ENCODE peak calls at places on chromosomes 11 and 22, in five cellular contexts. V is ovary, Q is IMR-90, B is upper lobe of right lung, T is tibial nerve. A is an unnamed sample.

GRCh38 chr22:47027766-47028165 is 265.3 kb downstream of the TBC1D22A start:
- DNase-seq in V (peak; percentile 13), Q (no peak), B (peak; percentile 51), T (no peak), A (no peak)

GRCh38 chr11:75476716-75477613 is 44.0 kb upstream of the KLHL35 start:
- DNase-seq in Q (no peak), B (no peak), V (no peak), T (no peak), A (no peak)

GRCh38 chr11:86291466-86292262 is 10.4 kb upstream of the HIKESHI start:
- DNase-seq in V (no peak), Q (peak; percentile 55), T (no peak), B (no peak), A (peak; percentile 57)

GRCh38 chr11:129230006-129230405 is 37.9 kb upstream of the ARHGAP32 start:
- DNase-seq in B (no peak), Q (peak; percentile 12), V (no peak), T (no peak), A (no peak)

GRCh38 chr22:21449531-21450319 is 17.5 kb upstream of the TMEM191C start:
- DNase-seq in V (peak; percentile 30), B (peak; percentile 59), T (peak; percentile 9), Q (peak; percentile 13), A (peak; percentile 14)

GRCh38 chr11:10457901-10458300 is 2.8 kb downstream of the AMPD3 start:
- DNase-seq in B (no peak), V (no peak), Q (no peak), T (no peak), A (no peak)

GRCh38 chr11:57359896-57360690 is 20.9 kb downstream of the PRG3 start:
- DNase-seq in V (no peak), Q (no peak), T (no peak), B (peak; percentile 11), A (no peak)

GRCh38 chr11:9803685-9804413 is 140.0 kb downstream of the SWAP70 start:
- DNase-seq in B (no peak), T (no peak), V (no peak), Q (peak; percentile 66), A (no peak)

GRCh38 chr11:17846852-17847453 is 112.4 kb downstream of the KCNC1 start:
- DNase-seq in B (no peak), T (no peak), V (no peak), Q (peak; percentile 73), A (no peak)

GRCh38 chr11:121134758-121135312 is 33.8 kb downstream of the TECTA start:
- DNase-seq in V (no peak), B (no peak), T (no peak), Q (no peak), A (no peak)

GRCh38 chr11:3021125-3021524 is 29.0 kb upstream of the NAP1L4 start:
- DNase-seq in V (no peak), Q (peak; percentile 16), B (no peak), T (no peak), A (peak; percentile 44)

GRCh38 chr22:29842740-29843139 is 4.7 kb upstream of the ASCC2 start:
- DNase-seq in V (no peak), Q (peak; percentile 91), T (no peak), B (no peak), A (no peak)

GRCh38 chr11:67347964-67348749 is 5.2 kb downstream of the POLD4 start:
- DNase-seq in V (no peak), Q (peak; percentile 73), T (no peak), B (no peak), A (no peak)
- H3K4me1 ChIP-seq in V (peaks cover 9% of the 10 kb centered on the region), Q (peaks cover 9% of the 10 kb centered on the region), T (peaks cover 28% of the 10 kb centered on the region), B (peaks cover 42% of the 10 kb centered on the region), A (peaks cover 13% of the 10 kb centered on the region)

GRCh38 chr11:68471360-68472340 is 11.1 kb downstream of the PPP6R3 start:
- DNase-seq in Q (peak; percentile 29), V (no peak), T (no peak), B (no peak), A (no peak)

GRCh38 chr11:68469122-68469521 is 8.6 kb downstream of the PPP6R3 start:
- DNase-seq in B (no peak), Q (peak; percentile 50), V (no peak), T (no peak), A (no peak)

GRCh38 chr11:68468217-68468828 is 7.8 kb downstream of the PPP6R3 start:
- DNase-seq in B (no peak), T (no peak), Q (no peak), V (no peak), A (no peak)

GRCh38 chr11:68469642-68470041 is 9.1 kb downstream of the PPP6R3 start:
- DNase-seq in B (no peak), T (no peak), V (no peak), Q (no peak), A (no peak)

GRCh38 chr11:68470304-68470811 is 9.8 kb downstream of the PPP6R3 start:
- DNase-seq in V (no peak), T (no peak), Q (no peak), B (no peak), A (no peak)
- H3K27ac ChIP-seq in V (no peak overlapping the region), T (no peak overlapping the region), Q (no peak overlapping the region), B (no peak overlapping the region), A (no peak overlapping the region)

GRCh38 chr11:33722579-33723234 is 13.5 kb downstream of the CD59 start:
- DNase-seq in V (no peak), T (no peak), B (no peak), Q (peak; percentile 80), A (no peak)
- H3K4me1 ChIP-seq in V (peaks cover 25% of the 10 kb centered on the region), T (peaks cover 26% of the 10 kb centered on the region), B (peaks cover 61% of the 10 kb centered on the region), Q (peaks cover 36% of the 10 kb centered on the region), A (peaks cover 9% of the 10 kb centered on the region)

GRCh38 chr11:69524291-69524882 is 42.9 kb downstream of the LINC01488 start:
- DNase-seq in T (peak; percentile 8), B (peak; percentile 56), V (peak; percentile 13), Q (peak; percentile 52), A (no peak)
- H3K27ac ChIP-seq in T (no peak overlapping the region), B (no peak overlapping the region), V (no peak overlapping the region), Q (no peak overlapping the region), A (no peak overlapping the region)

GRCh38 chr11:65898656-65899355 is 1.4 kb downstream of the FOSL1 start:
- DNase-seq in B (no peak), V (no peak), Q (no peak), T (no peak), A (no peak)
- H3K4me1 ChIP-seq in B (peaks cover 18% of the 10 kb centered on the region), V (peaks cover 2% of the 10 kb centered on the region), Q (peaks cover 41% of the 10 kb centered on the region), T (peaks cover 12% of the 10 kb centered on the region), A (peaks cover 9% of the 10 kb centered on the region)

DNA sequence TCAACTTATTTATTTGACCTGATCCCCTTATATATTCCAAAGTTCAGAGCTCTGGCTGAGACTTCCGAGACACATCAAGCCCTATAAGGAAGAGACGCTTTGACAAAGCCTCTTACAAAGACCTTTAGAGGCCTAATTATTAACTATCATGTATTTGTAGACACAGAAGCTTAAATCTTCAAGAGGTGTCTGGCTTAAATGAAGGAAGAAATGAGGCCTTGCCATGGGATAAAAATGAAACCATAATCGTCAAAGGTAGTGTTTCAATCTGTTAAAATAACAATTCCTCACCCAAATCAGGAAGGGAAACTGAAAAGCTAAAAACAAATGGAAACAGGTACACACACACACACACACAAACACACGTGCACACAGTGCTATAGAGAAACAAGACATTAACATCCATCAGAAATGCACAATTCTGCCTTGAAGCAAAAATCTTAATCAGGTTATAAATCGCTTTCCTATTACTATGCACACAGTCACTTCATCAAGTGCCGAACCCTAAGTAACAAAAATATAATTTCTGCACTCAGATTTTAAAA is 50.2 kb downstream of the PITPNB start:
- DNase-seq in Q (no peak), T (no peak), V (no peak), B (no peak), A (no peak)
- H3K27ac ChIP-seq in Q (peak overlapping the region; percentile 98), T (peak overlapping the region; percentile 68), V (peak overlapping the region; percentile 85), B (no peak overlapping the region), A (peak overlapping the region; percentile 81)

A was measured in colonic mucosa.